ENCODE peak calls at places on chromosome 9, in four cellular contexts. U is CD4-positive, alpha-beta T cell; N is transverse colon; A is astrocyte of the spinal cord. S is an unnamed sample.

GRCh38 chr9:84266087-84266561 is 74.4 kb downstream of the SLC28A3 start:
- DNase-seq in N (no peak), U (no peak), A (no peak), S (no peak)

GRCh38 chr9:125189011-125189360 is 617 bp downstream of the PPP6C start:
- DNase-seq in A (no peak), U (peak), N (peak), S (no peak)

GRCh38 chr9:82961504-82962125 is 101.3 kb downstream of the RASEF start:
- DNase-seq in U (no peak), N (peak), A (peak), S (peak)

GRCh38 chr9:38250279-38251035 is 142.0 kb upstream of the ALDH1B1 start:
- DNase-seq in N (no peak), U (no peak), A (no peak), S (no peak)

GRCh38 chr9:12776775-12777055 is 1.9 kb downstream of the LURAP1L start:
- DNase-seq in U (no peak), N (no peak), A (no peak), S (no peak)

GRCh38 chr9:86098793-86099694 is at the start of gene GOLM1:
- DNase-seq in N (peak), A (peak), U (no peak), S (no peak)

GRCh38 chr9:133607976-133608375 is 1.2 kb downstream of the FAM163B start:
- DNase-seq in U (no peak), N (no peak), A (no peak), S (no peak)

GRCh38 chr9:133950206-133950915 is 41.8 kb downstream of the VAV2 start:
- DNase-seq in A (no peak), N (no peak), U (no peak), S (no peak)

GRCh38 chr9:126116351-126117157 is 210.1 kb upstream of the MVB12B start:
- DNase-seq in N (no peak), A (no peak), U (no peak), S (no peak)

GRCh38 chr9:93115486-93115885 is 18.6 kb downstream of the NINJ1 start:
- DNase-seq in N (no peak), A (no peak), U (no peak), S (no peak)

GRCh38 chr9:4077499-4078102 is 222.3 kb downstream of the GLIS3 start:
- DNase-seq in U (no peak), A (peak), N (peak), S (peak)

GRCh38 chr9:2127486-2127885 is 112.3 kb downstream of the SMARCA2 start:
- DNase-seq in U (no peak), N (no peak), A (peak), S (peak)

GRCh38 chr9:112261133-112261532 is 72.3 kb downstream of the PTBP3 start:
- DNase-seq in N (no peak), U (no peak), A (no peak), S (no peak)

GRCh38 chr9:12085401-12085800 is 607.8 kb upstream of the TYRP1 start:
- DNase-seq in A (no peak), U (no peak), N (no peak), S (no peak)

GRCh38 chr9:93110400-93110855 is 14.4 kb downstream of the CARD19 start:
- DNase-seq in U (no peak), A (no peak), N (no peak), S (no peak)

GRCh38 chr9:2228132-2228531 is 213.0 kb downstream of the SMARCA2 start:
- DNase-seq in N (peak), U (no peak), A (no peak), S (no peak)

GRCh38 chr9:87518702-87519335 is 21.2 kb downstream of the DAPK1 start:
- DNase-seq in N (peak), U (no peak), A (no peak), S (no peak)

GRCh38 chr9:115267788-115268187 is 149.8 kb upstream of the TNC start:
- DNase-seq in N (no peak), A (peak), U (no peak), S (no peak)

GRCh38 chr9:76688471-76689238 is 75.6 kb upstream of the PCA3 start:
- DNase-seq in A (no peak), N (no peak), U (no peak), S (no peak)

GRCh38 chr9:107935931-107936330 is 446.4 kb upstream of the KLF4 start:
- DNase-seq in U (no peak), A (no peak), N (no peak), S (no peak)

GRCh38 chr9:86891886-86892437 is 55.3 kb downstream of the GAS1 start:
- DNase-seq in A (no peak), U (no peak), N (no peak), S (no peak)

GRCh38 chr9:107172160-107172978 is 110.7 kb upstream of the RAD23B start:
- DNase-seq in U (peak), A (peak), N (peak), S (peak)

GRCh38 chr9:19174127-19174921 is 47.0 kb upstream of the PLIN2 start:
- DNase-seq in N (peak), U (no peak), A (peak), S (peak)

GRCh38 chr9:14082732-14083131 is 231.2 kb downstream of the NFIB start:
- DNase-seq in A (no peak), U (no peak), N (no peak), S (no peak)

GRCh38 chr9:12933957-12934356 is 159.1 kb downstream of the LURAP1L start:
- DNase-seq in N (no peak), A (no peak), U (no peak), S (no peak)

GRCh38 chr9:123550012-123550411 is 194.0 kb downstream of the CRB2 start:
- DNase-seq in A (no peak), U (no peak), N (no peak), S (no peak)

GRCh38 chr9:118281787-118282186 is 577.6 kb downstream of the TLR4 start:
- DNase-seq in N (no peak), U (no peak), A (no peak), S (no peak)

GRCh38 chr9:69549310-69550202 is 122.6 kb downstream of the APBA1 start:
- DNase-seq in U (no peak), A (peak), N (no peak), S (peak)

GRCh38 chr9:87581513-87581912 is 83.8 kb downstream of the DAPK1 start:
- DNase-seq in N (no peak), A (no peak), U (no peak), S (no peak)

GRCh38 chr9:134004881-134005280 is 12.8 kb upstream of the VAV2 start:
- DNase-seq in A (no peak), U (no peak), N (no peak), S (no peak)

GRCh38 chr9:131276107-131276888 is at the start of gene FAM78A:
- DNase-seq in N (peak), A (no peak), U (no peak), S (no peak)

GRCh38 chr9:130448035-130448624 is 3.4 kb downstream of the ASS1 start:
- DNase-seq in U (no peak), N (no peak), A (peak), S (no peak)

GRCh38 chr9:110578575-110578895 is 1.0 kb downstream of the SVEP1 start:
- DNase-seq in A (no peak), N (no peak), U (no peak), S (no peak)

GRCh38 chr9:37926737-37927590 is 23.0 kb upstream of the SLC25A51 start:
- DNase-seq in U (no peak), A (no peak), N (no peak), S (no peak)

GRCh38 chr9:137685035-137685885 is 66.5 kb downstream of the EHMT1 start:
- DNase-seq in A (peak), N (no peak), U (no peak), S (no peak)
- TF ChIP-seq CTCF in A (no peak), N (no peak), U (no peak), S (no peak)

GRCh38 chr9:98045234-98046160 is 11.0 kb upstream of the NANS start:
- DNase-seq in N (no peak), U (no peak), A (no peak), S (no peak)
- TF ChIP-seq CTCF in N (no peak), U (peak), A (no peak), S (no peak)

GRCh38 chr9:120569556-120569955 is 10.4 kb downstream of the CDK5RAP2 start:
- DNase-seq in U (no peak), A (no peak), N (no peak), S (no peak)
- TF ChIP-seq CTCF in U (no peak), A (peak), N (no peak), S (peak)

DNA sequence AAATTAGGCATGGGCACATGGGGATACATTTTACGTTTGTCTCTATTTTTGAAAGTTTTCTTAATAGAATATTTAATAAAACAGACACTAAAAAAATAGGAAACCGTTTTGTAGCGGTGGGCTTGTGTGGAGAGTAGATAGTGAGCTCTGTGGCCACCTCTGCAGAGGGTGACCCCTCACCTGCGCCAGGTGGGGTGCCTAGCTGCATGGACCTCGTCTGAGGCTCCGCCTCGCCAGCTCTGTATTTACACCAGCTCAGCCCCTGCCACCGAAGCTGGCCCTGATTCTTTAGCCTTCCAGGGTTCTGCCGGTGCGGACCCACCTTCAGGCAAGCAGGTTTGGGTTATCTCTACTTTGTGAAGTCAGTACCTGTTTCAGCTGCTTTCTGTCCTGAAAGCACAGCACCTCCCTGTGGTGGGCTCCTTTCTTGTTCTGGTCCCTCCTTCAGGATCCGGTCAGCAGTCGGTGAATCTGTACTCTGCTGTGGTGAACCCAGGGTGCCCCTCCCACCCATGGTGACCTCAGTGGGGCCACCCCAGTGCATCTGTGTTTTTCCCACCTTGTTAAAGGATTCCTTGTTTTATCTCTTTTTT is 105.2 kb upstream of the CACNA1B start:
- DNase-seq in U (no peak), N (no peak), A (no peak), S (no peak)
- TF ChIP-seq CTCF in U (no peak), N (no peak), A (peak), S (peak)

GRCh38 chr9:132412089-132412488 is 2.1 kb downstream of the CFAP77 start:
- DNase-seq in U (no peak), N (no peak), A (no peak), S (no peak)
- TF ChIP-seq CTCF in U (peak), N (peak), A (peak), S (peak)

GRCh38 chr9:127856094-127856740 is 1.8 kb upstream of the ENG start:
- DNase-seq in A (no peak), U (no peak), N (no peak), S (no peak)

GRCh38 chr9:127855522-127855921 is 1.1 kb upstream of the ENG start:
- DNase-seq in U (no peak), A (no peak), N (no peak), S (no peak)

GRCh38 chr9:127853312-127854168 is 918 bp downstream of the ENG start:
- DNase-seq in N (no peak), A (no peak), U (no peak), S (no peak)

GRCh38 chr9:127852829-127853228 is 1.6 kb downstream of the ENG start:
- DNase-seq in U (no peak), A (no peak), N (no peak), S (no peak)

DNA sequence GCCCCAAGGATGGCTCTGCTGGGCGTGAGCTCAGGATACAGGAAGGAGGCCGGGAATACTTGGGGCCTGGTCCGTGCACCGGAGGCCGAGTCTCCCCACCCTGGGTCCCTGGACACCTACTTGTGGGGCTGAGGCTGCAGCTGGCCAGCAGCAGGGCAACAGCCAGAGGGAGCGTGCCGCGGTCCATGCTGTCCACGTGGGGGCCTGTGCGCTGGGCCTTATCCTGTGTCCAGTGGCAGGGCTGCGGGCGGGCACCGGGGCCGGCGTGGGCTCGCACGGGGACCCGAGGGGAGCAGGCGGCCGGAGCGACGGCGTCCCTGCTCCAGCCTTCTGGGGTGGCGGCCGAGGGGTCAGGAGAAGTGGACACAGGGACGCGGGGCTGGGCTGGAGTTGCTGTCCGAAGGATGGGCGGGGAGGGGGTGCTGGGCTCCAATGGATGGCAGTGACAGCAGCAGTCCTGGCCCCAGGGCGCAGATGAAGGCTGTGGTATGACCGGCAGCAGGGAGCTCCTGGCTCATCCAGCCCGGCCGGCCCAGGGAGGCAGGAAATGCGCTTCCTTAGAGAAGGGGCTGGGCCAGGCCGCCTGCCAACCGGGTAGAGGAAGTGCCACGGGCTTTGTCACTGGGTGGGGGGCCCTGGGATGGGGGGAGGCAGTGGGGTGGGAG is at the start of gene ENG:
- DNase-seq in U (no peak), N (peak), A (peak), S (no peak)
- TF ChIP-seq CTCF in U (no peak), N (no peak), A (peak), S (peak)

DNA sequence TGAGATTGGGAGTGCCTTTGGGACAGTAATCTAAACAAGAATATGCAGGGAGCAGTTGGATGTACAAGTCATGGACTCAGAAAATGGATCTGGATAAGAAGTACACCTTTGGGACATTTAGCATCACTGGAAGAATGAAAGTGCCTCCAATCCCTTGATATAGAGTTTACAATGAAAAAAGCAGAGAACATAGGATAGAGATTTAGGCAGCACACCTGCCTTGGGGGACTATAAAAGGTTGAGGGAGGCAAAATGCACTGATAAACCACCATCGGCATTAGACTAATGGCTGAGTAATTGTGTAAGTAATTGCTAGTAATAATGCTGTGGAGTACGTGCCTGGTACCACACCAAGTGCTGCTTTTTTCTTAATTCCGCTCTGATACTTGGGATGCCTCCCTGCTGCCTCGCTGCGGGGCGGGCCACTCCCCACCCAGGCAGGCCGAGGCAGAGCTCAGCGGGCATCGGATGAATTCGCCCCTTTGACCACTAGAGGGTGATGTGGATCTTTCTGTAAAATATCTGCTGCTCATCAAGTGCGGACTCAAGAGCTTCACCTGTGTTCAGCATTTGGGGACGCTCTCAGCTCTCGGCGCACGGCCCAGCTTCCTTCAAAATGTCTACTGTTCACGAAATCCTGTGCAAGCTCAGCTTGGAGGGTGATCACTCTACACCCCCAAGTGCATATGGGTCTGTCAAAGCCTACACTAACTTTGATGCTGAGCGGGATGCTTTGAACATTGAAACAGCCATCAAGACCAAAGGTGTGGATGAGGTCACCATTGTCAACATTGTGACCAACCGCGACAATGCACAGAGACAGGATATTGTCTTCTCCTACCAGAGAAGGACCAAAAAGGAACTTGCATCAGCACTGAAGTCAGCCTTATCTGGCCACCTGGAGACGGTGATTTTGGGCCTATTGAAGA is 99.9 kb downstream of the ANKRD18B start:
- DNase-seq in U (peak), N (peak), A (peak), S (peak)
- TF ChIP-seq CTCF in U (peak), N (peak), A (peak), S (peak)